ENCODE peak calls at places on chromosomes 12 and 14, in six cellular contexts. K is ascending aorta, C is epithelial cell of esophagus, H is WERI-Rb-1, I is glutamatergic neuron, Q is RWPE1. B is an unnamed sample.

GRCh38 chr14:47435331-47435965 is 240.0 kb downstream of the MDGA2 start:
- DNase-seq in I (no peak), Q (no peak), K (no peak), C (no peak), H (no peak), B (no peak)

GRCh38 chr12:82688035-82688501 is 1.4 kb downstream of the TMTC2 start:
- DNase-seq in H (no peak), K (no peak), Q (no peak), C (no peak), I (no peak), B (peak)

GRCh38 chr12:31928246-31929139 is 30.7 kb upstream of the RESF1 start:
- DNase-seq in Q (no peak), C (peak), K (no peak), H (no peak), I (no peak), B (no peak)

GRCh38 chr14:35438910-35439713 is 34.6 kb upstream of the NFKBIA start:
- DNase-seq in H (no peak), Q (peak), K (no peak), I (no peak), C (peak), B (peak)

GRCh38 chr14:93016275-93016845 is 93.4 kb downstream of the CHGA start:
- DNase-seq in I (no peak), K (no peak), C (no peak), H (no peak), Q (no peak), B (no peak)

GRCh38 chr14:93715279-93715927 is 72.9 kb downstream of the PRIMA1 start:
- DNase-seq in I (no peak), K (no peak), H (no peak), C (no peak), Q (no peak), B (no peak)

GRCh38 chr12:132275110-132275531 is 54.3 kb downstream of the GALNT9 start:
- DNase-seq in K (no peak), H (peak), Q (peak), I (peak), C (no peak), B (peak)

GRCh38 chr14:102943979-102944378 is 21.5 kb downstream of the AMN start:
- DNase-seq in Q (no peak), C (no peak), H (no peak), K (no peak), I (no peak), B (no peak)

GRCh38 chr12:4143909-4144308 is 129.7 kb upstream of the CCND2 start:
- DNase-seq in H (no peak), K (no peak), I (no peak), Q (no peak), C (no peak), B (no peak)

GRCh38 chr12:122306407-122306806 is 40.1 kb upstream of the VPS33A start:
- DNase-seq in H (no peak), K (no peak), I (no peak), Q (no peak), C (no peak), B (peak)
- TF ChIP-seq CTCF in H (peak), K (no peak), I (no peak), Q (no peak), C (no peak), B (no peak)

DNA sequence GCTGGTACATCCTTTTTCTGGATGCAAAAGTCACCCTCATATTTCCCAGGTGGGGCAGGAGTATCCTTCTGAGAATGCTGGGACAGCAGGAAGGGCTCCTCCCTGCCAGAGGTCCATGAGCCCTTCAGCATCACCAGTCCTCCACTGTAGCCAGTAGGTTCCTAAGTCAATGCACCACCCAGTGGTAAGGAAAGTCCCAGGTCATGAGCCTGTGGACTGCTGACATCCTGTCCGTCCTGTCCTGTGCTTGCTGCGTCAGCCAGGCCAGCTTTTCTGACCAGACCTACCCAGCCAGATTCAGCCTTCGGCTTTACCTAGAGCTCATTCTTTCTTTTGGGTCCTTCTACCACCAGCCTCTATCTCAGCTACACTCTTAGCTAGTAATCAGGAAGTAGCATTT is 23.0 kb upstream of the ACTN1 start:
- DNase-seq in H (peak), I (no peak), Q (no peak), C (no peak), K (peak), B (peak)
- TF ChIP-seq CTCF in H (peak), I (no peak), Q (no peak), C (no peak), K (peak), B (peak)

DNA sequence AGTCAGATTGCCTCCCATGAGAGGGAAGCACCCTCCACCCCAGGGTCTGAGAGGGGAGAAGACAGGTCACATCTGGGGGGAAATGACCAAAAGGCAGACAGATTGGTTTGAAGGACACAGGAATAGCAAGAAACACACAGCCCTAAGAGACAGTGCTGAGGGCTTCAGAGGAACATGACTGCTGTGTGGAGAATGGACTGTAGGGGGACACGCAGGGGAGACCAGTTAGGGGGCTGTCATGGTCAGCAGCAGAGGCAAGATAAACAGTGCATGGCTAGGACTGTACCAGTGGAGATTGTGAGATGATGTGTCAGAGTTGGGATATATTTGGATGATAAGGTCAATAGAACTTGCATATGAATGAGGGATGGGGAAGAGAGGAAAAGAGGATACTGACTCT is 19.7 kb downstream of the SMUG1 start:
- DNase-seq in K (no peak), H (no peak), C (no peak), I (no peak), Q (no peak), B (no peak)
- TF ChIP-seq CTCF in K (no peak), H (peak), C (no peak), I (no peak), Q (no peak), B (no peak)

GRCh38 chr12:69545081-69545480 is 40.2 kb upstream of the CCT2 start:
- DNase-seq in C (no peak), H (no peak), I (no peak), Q (no peak), K (no peak), B (no peak)

GRCh38 chr12:69544087-69544486 is 41.2 kb upstream of the CCT2 start:
- DNase-seq in H (no peak), C (no peak), I (no peak), Q (no peak), K (no peak), B (no peak)

DNA sequence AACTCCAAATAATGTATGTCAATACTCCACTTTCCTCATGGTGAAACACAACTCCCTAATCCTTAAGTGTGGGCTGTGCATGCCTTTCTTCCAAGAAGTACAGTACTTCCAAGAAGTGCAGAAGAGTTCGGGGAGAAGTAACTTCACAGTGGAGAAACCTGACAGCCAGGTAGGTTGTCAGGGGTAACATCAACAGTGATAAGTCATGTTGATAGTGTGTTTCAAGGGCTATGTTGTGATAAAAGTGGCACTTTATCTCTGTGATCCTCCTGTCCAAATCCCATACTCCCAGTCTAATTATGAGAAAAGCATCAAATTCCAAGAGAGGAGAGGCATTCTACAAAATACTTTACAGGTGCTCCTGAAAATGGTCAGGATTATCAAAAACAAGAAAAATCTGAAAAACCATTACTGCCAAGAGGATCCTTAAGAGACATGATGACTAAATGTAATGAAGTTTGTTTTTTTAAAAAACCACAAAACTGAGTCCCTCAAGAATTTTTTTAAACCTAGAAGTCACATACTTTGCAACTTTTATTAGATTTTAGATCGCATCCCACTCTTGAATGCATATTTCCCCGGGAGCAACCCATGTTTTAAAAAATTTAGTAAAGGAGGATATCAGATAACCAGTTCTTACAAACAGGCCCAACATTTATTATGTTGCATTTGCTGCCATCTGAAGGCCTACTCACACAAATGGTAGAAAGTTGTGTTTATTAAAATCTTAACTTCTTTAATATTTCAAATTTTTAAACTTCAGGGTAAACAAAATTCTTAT is 44.5 kb upstream of the CCT2 start:
- DNase-seq in C (no peak), I (no peak), K (no peak), H (no peak), Q (no peak), B (no peak)
- TF ChIP-seq CTCF in C (no peak), I (no peak), K (no peak), H (no peak), Q (no peak), B (no peak)

GRCh38 chr14:97158102-97158501 is 360.9 kb downstream of the VRK1 start:
- DNase-seq in C (no peak), K (no peak), Q (no peak), I (no peak), H (no peak), B (no peak)

GRCh38 chr14:97166497-97166896 is 369.3 kb downstream of the VRK1 start:
- DNase-seq in I (no peak), K (no peak), H (peak), Q (no peak), C (no peak), B (no peak)

GRCh38 chr14:97159124-97159523 is 361.9 kb downstream of the VRK1 start:
- DNase-seq in K (no peak), C (no peak), H (no peak), I (no peak), Q (no peak), B (no peak)

GRCh38 chr14:97162621-97163020 is 365.4 kb downstream of the VRK1 start:
- DNase-seq in Q (no peak), K (no peak), C (no peak), H (no peak), I (no peak), B (no peak)

DNA sequence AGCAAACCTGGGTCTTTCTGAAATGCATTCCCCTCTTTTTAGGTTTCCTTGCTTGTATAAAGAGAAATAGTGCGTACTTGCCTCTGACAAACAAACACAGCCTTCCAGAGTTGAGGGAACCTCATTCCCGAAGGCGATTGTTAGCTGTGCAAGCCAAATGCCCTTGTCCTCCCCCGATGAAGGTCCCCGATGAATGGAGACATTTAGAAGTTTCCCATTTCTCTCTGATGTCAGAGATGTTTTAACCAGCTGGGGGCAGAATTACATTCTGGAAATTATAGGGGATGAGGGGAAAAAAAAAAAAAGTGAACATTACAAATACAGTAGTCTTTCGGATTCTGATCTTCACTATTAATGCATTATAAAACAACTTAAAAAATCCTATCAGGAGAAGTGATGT is 366.8 kb downstream of the VRK1 start:
- DNase-seq in I (no peak), C (no peak), H (no peak), Q (no peak), K (no peak), B (no peak)
- TF ChIP-seq CTCF in I (no peak), C (no peak), H (no peak), Q (no peak), K (no peak), B (no peak)

DNA sequence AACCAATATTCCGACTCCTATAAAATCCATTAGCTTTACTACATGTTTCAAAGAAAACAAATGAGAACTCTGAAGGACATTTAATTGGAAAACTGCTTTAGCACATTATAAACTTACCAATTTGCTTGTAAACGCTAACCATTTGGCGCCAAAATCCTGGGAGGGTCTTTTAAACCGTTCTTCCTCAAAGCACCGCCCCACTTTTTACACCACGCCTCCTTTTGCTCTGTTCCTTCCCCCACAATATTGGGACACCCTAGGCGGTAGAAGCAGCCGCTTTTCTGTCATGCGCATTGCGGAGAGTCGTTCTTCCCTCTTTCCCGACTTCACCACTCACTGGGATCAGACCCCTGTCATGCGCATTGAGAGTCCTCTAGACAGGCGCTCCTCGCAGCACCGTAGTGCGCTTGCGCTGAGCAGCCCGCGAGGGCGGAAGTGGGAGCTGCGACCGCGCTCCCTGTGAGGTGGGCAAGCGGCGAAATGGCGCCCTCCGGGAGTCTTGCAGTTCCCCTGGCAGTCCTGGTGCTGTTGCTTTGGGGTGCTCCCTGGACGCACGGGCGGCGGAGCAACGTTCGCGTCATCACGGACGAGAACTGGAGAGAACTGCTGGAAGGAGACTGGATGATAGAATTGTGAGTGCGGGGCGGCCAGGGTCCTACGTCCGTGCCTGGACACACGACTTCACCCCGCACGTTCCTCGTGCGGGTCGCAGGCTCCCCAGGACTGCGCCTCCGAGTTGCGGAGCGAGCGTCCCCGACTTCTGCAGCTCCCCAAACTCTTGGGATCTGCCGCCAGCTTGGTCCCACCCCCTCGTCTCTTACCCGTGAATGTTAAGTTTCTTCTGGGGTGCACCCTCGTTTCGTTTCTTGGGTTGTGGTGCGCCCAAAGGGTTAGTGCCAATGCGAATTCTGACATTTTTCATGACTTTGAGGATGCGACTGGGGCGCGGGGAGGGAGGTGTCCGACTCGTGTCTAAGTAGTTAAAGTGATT is at the start of gene TMX1:
- DNase-seq in K (peak), C (peak), H (peak), Q (peak), I (peak), B (peak)
- TF ChIP-seq CTCF in K (no peak), C (no peak), H (peak), Q (no peak), I (no peak), B (no peak)

GRCh38 chr14:96851694-96852381 is 54.7 kb downstream of the VRK1 start:
- DNase-seq in I (no peak), Q (no peak), K (no peak), C (peak), H (no peak), B (no peak)

GRCh38 chr14:96858643-96859042 is 61.5 kb downstream of the VRK1 start:
- DNase-seq in C (no peak), H (no peak), Q (no peak), I (no peak), K (no peak), B (no peak)

GRCh38 chr14:96847451-96847850 is 50.3 kb downstream of the VRK1 start:
- DNase-seq in H (no peak), I (no peak), C (no peak), Q (no peak), K (no peak), B (no peak)

GRCh38 chr14:96852823-96853422 is 55.7 kb downstream of the VRK1 start:
- DNase-seq in K (no peak), Q (peak), C (peak), I (no peak), H (peak), B (peak)
- TF ChIP-seq CTCF in K (peak), Q (peak), C (peak), I (peak), H (peak), B (peak)